ENCODE peak calls at places on chromosomes 12 and 14, in four cellular contexts. K, F, U and C are unnamed samples.

GRCh38 chr12:41189395-41190251 is 1.5 kb downstream of the PDZRN4 start:
- DNase-seq in K (peak), F (no peak), U (no peak), C (no peak)

GRCh38 chr14:33668066-33668465 is 282.8 kb downstream of the EGLN3 start:
- DNase-seq in K (no peak), F (peak), U (no peak), C (peak)

GRCh38 chr12:60421741-60422140 is 825.9 kb downstream of the SLC16A7 start:
- DNase-seq in K (peak), F (peak), U (no peak), C (peak)

GRCh38 chr14:59415836-59416620 is 49.2 kb downstream of the GPR135 start:
- DNase-seq in K (no peak), F (no peak), U (no peak), C (no peak)

GRCh38 chr12:113702796-113703195 is 231.1 kb upstream of the LHX5 start:
- DNase-seq in K (no peak), F (no peak), U (no peak), C (no peak)

GRCh38 chr14:44963775-44964380 is 1.9 kb downstream of the TOGARAM1 start:
- DNase-seq in K (no peak), F (no peak), U (no peak), C (peak)

GRCh38 chr12:14367097-14367661 is 1.7 kb downstream of the ATF7IP start:
- DNase-seq in K (peak), F (peak), U (peak), C (peak)

GRCh38 chr14:91341331-91342242 is 76.0 kb downstream of the CCDC88C start:
- DNase-seq in K (no peak), F (no peak), U (no peak), C (no peak)

GRCh38 chr12:110102255-110102654 is 21.9 kb upstream of the IFT81 start:
- DNase-seq in K (peak), F (peak), U (peak), C (peak)

GRCh38 chr12:111596985-111597730 is 2.0 kb downstream of the ATXN2 start:
- DNase-seq in K (peak), F (peak), U (peak), C (peak)

GRCh38 chr12:77204055-77204454 is 138.7 kb upstream of the E2F7 start:
- DNase-seq in K (no peak), F (no peak), U (peak), C (peak)

GRCh38 chr14:91363776-91364523 is 53.7 kb downstream of the CCDC88C start:
- DNase-seq in K (no peak), F (no peak), U (no peak), C (no peak)

GRCh38 chr12:55703288-55703687 is 4.4 kb downstream of the ITGA7 start:
- DNase-seq in K (no peak), F (no peak), U (no peak), C (no peak)

GRCh38 chr14:67551940-67552339 is 18.9 kb downstream of the PLEKHH1 start:
- DNase-seq in K (no peak), F (no peak), U (no peak), C (no peak)

GRCh38 chr12:127293507-127294310 is 973.3 kb upstream of the TMEM132C start:
- DNase-seq in K (peak), F (peak), U (peak), C (peak)

GRCh38 chr12:130686511-130686981 is 29.6 kb downstream of the RIMBP2 start:
- DNase-seq in K (no peak), F (no peak), U (no peak), C (no peak)

GRCh38 chr12:92340441-92341332 is 195.0 kb upstream of the BTG1 start:
- DNase-seq in K (peak), F (no peak), U (no peak), C (no peak)

GRCh38 chr12:13088503-13088902 is 15.0 kb downstream of the GSG1 start:
- DNase-seq in K (no peak), F (no peak), U (no peak), C (no peak)

GRCh38 chr12:56941299-56942017 is 7.2 kb upstream of the SDR9C7 start:
- DNase-seq in K (peak), F (peak), U (peak), C (peak)

GRCh38 chr12:49930515-49931288 is 19.8 kb upstream of the AQP2 start:
- DNase-seq in K (peak), F (peak), U (peak), C (peak)

GRCh38 chr12:32145096-32145495 is 38.4 kb downstream of the BICD1 start:
- DNase-seq in K (no peak), F (no peak), U (no peak), C (no peak)

GRCh38 chr12:53337998-53338397 is 1.8 kb upstream of the SP7 start:
- DNase-seq in K (no peak), F (no peak), U (no peak), C (no peak)

GRCh38 chr14:21514341-21514740 is 3.2 kb upstream of the METTL3 start:
- DNase-seq in K (no peak), F (no peak), U (no peak), C (no peak)

GRCh38 chr14:54481695-54482094 is 7.1 kb downstream of the GMFB start:
- DNase-seq in K (no peak), F (no peak), U (no peak), C (peak)

GRCh38 chr12:1534708-1535107 is 59.7 kb downstream of the FBXL14 start:
- DNase-seq in K (peak), F (no peak), U (no peak), C (no peak)

DNA sequence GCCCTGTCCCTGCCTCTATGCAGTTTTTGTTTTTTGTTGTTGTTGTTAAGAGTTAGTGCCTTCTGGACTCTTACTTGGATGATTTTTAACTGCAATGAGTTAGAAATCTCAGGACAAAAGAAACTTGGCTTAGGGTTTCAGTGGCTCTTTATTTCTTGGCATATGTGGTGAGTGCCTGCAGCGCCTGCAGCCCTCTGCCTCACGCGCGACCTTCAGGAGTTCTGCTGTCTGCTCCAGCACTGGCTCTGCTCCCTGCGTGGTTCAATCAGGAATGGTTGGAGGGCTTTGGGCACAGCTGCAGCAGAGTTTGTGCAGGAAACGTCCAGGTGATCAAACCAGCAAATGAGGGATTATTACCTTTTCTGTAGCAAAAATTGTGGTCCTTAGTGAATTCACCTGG is 19.8 kb downstream of the PPM1H start:
- DNase-seq in K (no peak), F (no peak), U (no peak), C (no peak)
- H3K4me3 ChIP-seq in K (no peak), F (no peak), U (no peak), C (no peak)

GRCh38 chr14:101780390-101780789 is 18.9 kb downstream of the PPP2R5C start:
- DNase-seq in K (no peak), F (no peak), U (no peak), C (no peak)
- H3K4me3 ChIP-seq in K (no peak), F (no peak), U (no peak), C (no peak)

GRCh38 chr12:70110085-70110484 is 133.1 kb upstream of the CNOT2 start:
- DNase-seq in K (no peak), F (no peak), U (no peak), C (no peak)
- H3K4me3 ChIP-seq in K (no peak), F (no peak), U (no peak), C (no peak)

GRCh38 chr14:81429028-81429427 is 28.9 kb upstream of the STON2 start:
- DNase-seq in K (no peak), F (no peak), U (no peak), C (no peak)

GRCh38 chr14:81433378-81433777 is 33.3 kb upstream of the STON2 start:
- DNase-seq in K (no peak), F (no peak), U (no peak), C (no peak)

GRCh38 chr14:81427348-81428058 is 27.4 kb upstream of the STON2 start:
- DNase-seq in K (no peak), F (no peak), U (no peak), C (peak)

GRCh38 chr14:81432171-81432570 is 32.0 kb upstream of the STON2 start:
- DNase-seq in K (no peak), F (peak), U (no peak), C (no peak)

GRCh38 chr14:81430284-81430683 is 30.2 kb upstream of the STON2 start:
- DNase-seq in K (no peak), F (no peak), U (no peak), C (no peak)
- H3K4me3 ChIP-seq in K (no peak), F (no peak), U (no peak), C (no peak)

DNA sequence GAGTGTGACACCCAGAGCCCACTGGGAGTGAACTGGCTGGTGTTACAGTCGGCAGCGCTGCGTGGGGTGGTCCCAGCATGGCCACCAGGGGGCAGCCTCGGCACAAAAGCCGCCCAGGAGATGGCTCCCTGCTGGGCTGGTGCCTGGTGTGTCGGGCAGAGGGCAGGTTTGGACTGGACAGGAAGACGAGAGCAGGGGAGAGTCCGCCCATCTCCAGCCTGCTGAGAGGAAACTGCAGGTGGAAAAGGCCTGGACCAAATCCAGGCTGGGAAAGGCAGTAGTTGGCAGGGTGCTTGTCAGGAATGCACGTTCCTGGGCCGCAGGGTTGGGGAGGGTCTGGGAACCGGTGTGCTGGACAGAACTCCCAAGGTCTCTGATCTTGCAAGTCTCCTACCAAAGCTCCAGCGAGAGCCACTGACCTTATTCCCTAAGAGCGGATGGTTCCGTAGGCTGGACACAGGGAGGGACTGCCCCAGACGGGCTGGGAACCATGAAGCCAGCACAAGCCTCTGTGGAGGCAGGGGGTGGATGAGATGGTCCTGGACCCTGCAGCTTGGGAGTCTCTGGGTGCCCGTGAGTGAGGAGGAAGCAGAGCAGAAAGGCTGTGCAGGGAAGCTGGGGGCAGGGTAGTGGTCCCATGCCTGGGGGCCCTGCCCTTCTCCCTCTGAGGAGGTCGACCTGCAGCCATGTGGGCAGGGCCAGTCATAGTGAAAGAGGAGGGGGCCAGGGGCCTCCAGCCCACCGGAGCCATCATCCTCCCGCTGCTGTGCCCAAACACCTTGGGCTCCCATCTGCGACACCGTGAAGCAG is 1.8 kb downstream of the AHNAK2 start:
- DNase-seq in K (peak), F (peak), U (peak), C (peak)
- H3K4me3 ChIP-seq in K (no peak), F (no peak), U (no peak), C (peak)

GRCh38 chr14:69879175-69880047 is at the start of gene SMOC1:
- DNase-seq in K (no peak), F (no peak), U (peak), C (no peak)

GRCh38 chr14:69880851-69881250 is 1.6 kb downstream of the SMOC1 start:
- DNase-seq in K (no peak), F (no peak), U (no peak), C (no peak)

GRCh38 chr14:69882915-69883314 is 3.7 kb downstream of the SMOC1 start:
- DNase-seq in K (no peak), F (no peak), U (no peak), C (no peak)

GRCh38 chr14:69880051-69880487 is 853 bp downstream of the SMOC1 start:
- DNase-seq in K (no peak), F (no peak), U (peak), C (no peak)

DNA sequence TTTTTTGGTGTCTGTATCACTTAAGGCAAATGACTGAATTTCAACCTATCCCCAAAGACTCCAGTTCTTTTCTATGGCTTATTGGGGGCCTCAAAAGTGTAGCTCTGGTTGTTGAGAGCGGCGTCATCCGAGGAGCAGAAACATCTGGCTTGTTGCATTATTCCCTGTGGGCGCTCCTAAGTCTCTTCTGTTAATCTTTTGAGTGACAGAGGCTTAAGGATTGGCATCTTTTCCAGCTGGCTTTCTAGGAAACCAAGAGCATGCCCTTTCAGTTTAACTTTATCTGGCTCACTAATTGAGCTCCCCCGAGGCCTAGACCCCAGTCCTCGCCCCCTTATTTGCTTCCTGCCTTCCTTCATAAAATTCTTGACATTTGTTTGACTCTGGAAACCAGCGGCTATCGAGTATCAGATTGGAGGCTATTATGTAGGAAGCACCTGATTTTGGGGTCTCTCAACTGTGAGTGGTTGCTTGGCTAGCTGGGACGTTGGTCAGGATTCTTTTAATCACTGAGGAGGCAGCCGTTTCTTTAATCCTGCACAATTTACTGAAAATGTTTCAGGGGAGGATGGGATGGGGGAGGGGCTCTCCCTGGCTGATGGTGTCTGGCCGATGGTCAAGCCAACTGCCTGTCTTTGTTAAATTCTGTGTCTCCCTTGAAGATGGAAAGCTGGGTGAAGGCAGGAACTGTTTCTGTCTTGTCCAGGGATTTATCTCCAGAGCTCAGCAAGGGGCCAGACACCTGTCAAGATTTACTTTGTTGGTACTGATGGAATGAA is 3.1 kb downstream of the SMOC1 start:
- DNase-seq in K (no peak), F (no peak), U (no peak), C (no peak)
- H3K4me3 ChIP-seq in K (peak), F (no peak), U (no peak), C (no peak)